ENCODE peak calls at places on chromosomes 13 and 19, in six cellular contexts. E, Z, A, F, M and U are unnamed samples.

GRCh38 chr19:30391554-30392551 is 19.7 kb downstream of the ZNF536 start:
- DNase-seq in E (no peak), Z (no peak), A (no peak), F (no peak), M (no peak), U (no peak)

GRCh38 chr19:39967561-39967960 is 3.4 kb upstream of the PSMC4 start:
- DNase-seq in E (no peak), Z (no peak), A (no peak), F (no peak), M (no peak), U (no peak)

GRCh38 chr13:99404005-99404755 is 97.0 kb upstream of the GPR183 start:
- DNase-seq in E (no peak), Z (no peak), A (no peak), F (no peak), M (no peak), U (no peak)

GRCh38 chr19:45291834-45292233 is 30.8 kb downstream of the CKM start:
- DNase-seq in E (no peak), Z (no peak), A (no peak), F (no peak), M (no peak), U (no peak)

GRCh38 chr19:30877591-30878230 is 471.5 kb downstream of the TSHZ3 start:
- DNase-seq in E (peak; percentile 50), Z (peak; percentile 57), A (no peak), F (no peak), M (no peak), U (no peak)

GRCh38 chr19:49907745-49908446 is 11.2 kb upstream of the IL4I1 start:
- DNase-seq in E (no peak), Z (no peak), A (no peak), F (no peak), M (no peak), U (no peak)

GRCh38 chr19:50925734-50926133 is 14.5 kb upstream of the KLK4 start:
- DNase-seq in E (no peak), Z (no peak), A (no peak), F (no peak), M (no peak), U (peak; percentile 69)

GRCh38 chr19:8673281-8673891 is 25.2 kb downstream of the ACTL9 start:
- DNase-seq in E (no peak), Z (no peak), A (no peak), F (no peak), M (no peak), U (no peak)

GRCh38 chr19:16378291-16378889 is 53.8 kb downstream of the KLF2 start:
- DNase-seq in E (no peak), Z (no peak), A (no peak), F (peak; percentile 63), M (no peak), U (no peak)

GRCh38 chr13:41054212-41054877 is 7.0 kb upstream of the WBP4 start:
- DNase-seq in E (no peak), Z (no peak), A (no peak), F (no peak), M (peak; percentile 64), U (peak; percentile 31)

GRCh38 chr19:18290250-18291018 is 9.0 kb upstream of the JUND start:
- DNase-seq in E (peak; percentile 46), Z (no peak), A (no peak), F (peak; percentile 77), M (peak; percentile 52), U (no peak)

GRCh38 chr13:36158606-36159005 is 27.4 kb upstream of the DCLK1 start:
- DNase-seq in E (no peak), Z (no peak), A (no peak), F (no peak), M (no peak), U (peak; percentile 21)

GRCh38 chr13:50924025-50924424 is 14.4 kb downstream of the RNASEH2B start:
- DNase-seq in E (no peak), Z (no peak), A (no peak), F (no peak), M (no peak), U (no peak)

GRCh38 chr13:46131705-46132104 is 26.9 kb upstream of the CPB2 start:
- DNase-seq in E (no peak), Z (no peak), A (no peak), F (no peak), M (no peak), U (no peak)

GRCh38 chr13:46127336-46128023 is 22.6 kb upstream of the CPB2 start:
- DNase-seq in E (no peak), Z (no peak), A (no peak), F (no peak), M (no peak), U (no peak)

GRCh38 chr13:46129124-46129523 is 24.3 kb upstream of the CPB2 start:
- DNase-seq in E (no peak), Z (no peak), A (no peak), F (no peak), M (no peak), U (no peak)

GRCh38 chr13:46132109-46132508 is 27.3 kb upstream of the CPB2 start:
- DNase-seq in E (no peak), Z (no peak), A (no peak), F (no peak), M (no peak), U (no peak)

DNA sequence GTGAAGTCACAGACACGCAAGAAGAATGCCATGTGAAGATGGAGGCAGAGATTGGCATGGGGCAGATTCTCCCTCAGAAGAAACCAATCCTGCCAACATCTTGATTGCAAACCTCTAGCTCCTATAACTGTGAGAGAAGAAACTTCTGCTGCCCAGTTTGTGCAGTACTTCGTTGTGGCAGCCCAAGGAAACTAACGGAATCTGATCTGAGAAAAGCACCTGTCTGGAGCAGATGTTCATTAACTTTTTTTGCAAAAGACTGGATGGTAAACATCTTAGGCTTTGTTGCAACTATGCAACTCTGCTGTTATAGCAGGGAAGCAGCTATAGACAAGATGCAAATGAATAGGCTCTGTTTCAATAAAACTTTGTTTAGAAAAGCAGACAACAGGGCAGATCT is 25.1 kb upstream of the CPB2 start:
- DNase-seq in E (no peak), Z (no peak), A (no peak), F (no peak), M (no peak), U (no peak)
- H3K4me1 ChIP-seq in E (no peaks in the 10 kb centered on the region), Z (no peaks in the 10 kb centered on the region), A (no peaks in the 10 kb centered on the region), F (no peaks in the 10 kb centered on the region), M (no peaks in the 10 kb centered on the region), U (peaks cover 13% of the 10 kb centered on the region)

DNA sequence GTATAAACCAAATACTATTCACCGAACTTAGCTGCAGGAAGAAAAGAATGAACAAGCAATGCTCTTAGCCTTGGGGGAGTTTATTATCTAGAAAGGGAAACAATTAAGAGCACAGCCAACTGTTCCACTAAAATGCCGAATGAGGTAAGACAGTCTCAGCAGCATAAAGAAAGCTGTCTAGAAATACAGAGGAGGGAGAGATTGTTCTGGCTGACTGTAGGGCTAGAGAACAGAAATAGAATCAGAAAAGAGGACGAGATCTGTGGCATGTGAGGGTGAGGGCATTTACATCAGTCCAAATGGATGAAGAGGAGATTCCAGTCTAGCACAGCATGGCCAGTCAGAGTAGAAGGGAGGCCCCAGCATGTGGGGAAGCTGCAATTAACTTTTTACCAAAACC is 56.8 kb upstream of the TNFRSF19 start:
- DNase-seq in E (no peak), Z (no peak), A (no peak), F (no peak), M (no peak), U (no peak)
- TF ChIP-seq CTCF in E (no peak), Z (no peak), A (no peak), F (no peak), M (no peak), U (no peak)

DNA sequence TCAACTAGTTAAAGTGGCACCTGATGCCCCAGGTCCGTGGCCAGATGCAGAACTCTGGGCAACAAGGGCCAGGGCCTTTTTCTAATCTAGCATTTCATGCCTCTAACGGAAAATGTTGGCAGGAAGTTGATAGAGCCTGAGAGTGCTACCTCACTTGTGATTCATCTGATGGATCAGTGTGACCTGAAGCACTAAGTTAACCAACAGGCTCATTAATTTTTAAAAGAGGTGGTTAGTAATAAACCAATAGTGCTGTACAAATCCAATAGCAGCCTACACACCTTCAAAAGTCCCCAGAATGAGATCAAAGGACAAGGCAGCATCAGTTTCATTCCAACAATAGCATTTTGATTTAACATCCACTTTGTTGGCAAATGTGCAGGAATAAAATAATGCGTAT is 19.0 kb downstream of the UBE2L5 start:
- DNase-seq in E (no peak), Z (no peak), A (no peak), F (no peak), M (peak; percentile 19), U (peak; percentile 20)
- H3K4me1 ChIP-seq in E (peaks cover 12% of the 10 kb centered on the region), Z (peaks cover 13% of the 10 kb centered on the region), A (no peaks in the 10 kb centered on the region), F (no peaks in the 10 kb centered on the region), M (peaks cover 7% of the 10 kb centered on the region), U (no peaks in the 10 kb centered on the region)

DNA sequence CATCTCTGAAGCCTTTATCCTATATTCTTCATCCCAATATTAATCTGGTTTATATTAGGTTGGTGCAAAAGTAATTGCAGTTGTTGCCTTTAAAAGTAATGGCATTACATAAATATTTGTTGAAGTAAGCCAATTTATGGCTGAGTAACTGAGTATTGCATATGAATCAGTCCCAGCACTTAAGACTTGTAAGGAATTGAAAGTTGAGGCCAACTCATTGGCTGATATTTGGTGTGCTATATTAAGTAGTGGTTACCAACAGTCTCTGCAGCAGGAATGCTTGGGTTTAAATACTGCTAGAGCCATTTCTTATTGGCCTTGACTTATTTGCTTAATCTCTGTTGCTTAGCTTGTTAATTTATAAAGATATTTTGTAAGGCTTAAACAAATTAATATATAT is 460.7 kb downstream of the GPC6 start:
- DNase-seq in E (no peak), Z (no peak), A (no peak), F (no peak), M (peak; percentile 75), U (no peak)
- TF ChIP-seq CTCF in E (no peak), Z (no peak), A (no peak), F (no peak), M (no peak), U (no peak)

DNA sequence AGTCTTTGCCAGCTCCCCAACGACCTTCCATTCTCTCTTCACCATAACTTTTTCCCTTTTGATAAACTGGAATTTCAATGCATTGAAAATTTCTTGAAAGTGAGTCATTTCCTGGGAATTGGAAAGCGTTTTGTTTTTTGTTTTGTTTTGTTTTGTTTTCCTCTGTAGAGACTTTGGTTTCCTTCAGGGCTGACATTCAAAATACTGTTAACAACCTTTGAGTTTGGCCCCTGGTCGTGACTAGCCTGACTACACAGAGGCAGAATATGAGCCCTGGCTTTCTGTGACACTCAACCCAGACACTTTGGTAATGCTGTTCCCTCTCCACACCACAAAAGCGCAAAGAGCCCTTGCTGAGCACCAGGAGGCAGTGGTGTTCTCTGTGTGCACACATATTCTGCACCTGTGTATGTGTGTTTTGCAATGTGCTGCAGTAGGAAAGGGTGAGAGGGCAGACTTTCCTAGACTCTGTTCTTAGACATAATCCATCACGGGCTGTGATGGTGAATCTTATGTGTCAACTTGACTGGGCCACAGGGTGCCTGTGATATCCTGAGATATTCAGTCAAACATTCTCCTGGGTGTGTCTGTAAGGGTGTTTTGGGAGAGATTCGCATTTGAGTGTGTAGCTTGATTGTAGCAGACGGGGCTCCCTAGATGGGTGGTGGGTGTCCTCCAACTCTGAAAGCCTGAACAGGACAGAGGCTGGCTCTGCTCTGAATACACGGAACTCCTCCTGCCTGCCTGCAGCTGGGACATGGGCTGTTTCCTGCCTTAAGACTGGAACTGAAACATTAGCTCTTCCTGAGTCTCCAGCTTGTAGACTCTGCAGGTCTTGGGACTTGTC is 29.5 kb upstream of the ANKRD10 start:
- DNase-seq in E (peak; percentile 34), Z (no peak), A (no peak), F (no peak), M (peak; percentile 69), U (peak; percentile 62)
- H3K4me1 ChIP-seq in E (no peaks in the 10 kb centered on the region), Z (no peaks in the 10 kb centered on the region), A (no peaks in the 10 kb centered on the region), F (no peaks in the 10 kb centered on the region), M (no peaks in the 10 kb centered on the region), U (peaks cover 4% of the 10 kb centered on the region)